ENCODE peak calls at places on chromosomes 11 and 22, in eight cellular contexts. One of them, this sample, is unnamed.

GRCh38 chr11:126628790-126629621 is 273.5 kb downstream of the ST3GAL4 start:
- DNase-seq in Kasumi-1: no peak
- DNase-seq in AG04450: peak
- DNase-seq in stimulated activated CD4-positive, alpha-beta T cell treated with anti-CD3 and anti-CD28 coated beads, Interleukin-2, amount 100 ng/mL, for 48 hours: no peak
- DNase-seq in activated T-helper 1 cell treated with anti-CD3 and anti-CD28 coated beads, Interleukin-2, amount 50 U/mL, for 16 hours: no peak
- DNase-seq in GM10248: no peak
- DNase-seq in brain microvascular endothelial cell: no peak
- DNase-seq in dermis blood vessel endothelial cell: no peak
- DNase-seq in this sample: no peak

GRCh38 chr22:42959472-42960145 is 55.3 kb downstream of the PACSIN2 start:
- DNase-seq in AG04450: peak
- DNase-seq in brain microvascular endothelial cell: peak
- DNase-seq in GM10248: no peak
- DNase-seq in Kasumi-1: peak
- DNase-seq in activated T-helper 1 cell treated with anti-CD3 and anti-CD28 coated beads, Interleukin-2, amount 50 U/mL, for 16 hours: no peak
- DNase-seq in stimulated activated CD4-positive, alpha-beta T cell treated with anti-CD3 and anti-CD28 coated beads, Interleukin-2, amount 100 ng/mL, for 48 hours: no peak
- DNase-seq in dermis blood vessel endothelial cell: peak
- DNase-seq in this sample: peak

GRCh38 chr11:75461136-75461535 is 28.1 kb upstream of the KLHL35 start:
- DNase-seq in activated T-helper 1 cell treated with anti-CD3 and anti-CD28 coated beads, Interleukin-2, amount 50 U/mL, for 16 hours: no peak
- DNase-seq in brain microvascular endothelial cell: no peak
- DNase-seq in AG04450: no peak
- DNase-seq in GM10248: no peak
- DNase-seq in Kasumi-1: no peak
- DNase-seq in stimulated activated CD4-positive, alpha-beta T cell treated with anti-CD3 and anti-CD28 coated beads, Interleukin-2, amount 100 ng/mL, for 48 hours: no peak
- DNase-seq in dermis blood vessel endothelial cell: no peak
- DNase-seq in this sample: no peak

GRCh38 chr11:122085264-122085663 is 30.8 kb downstream of the BLID start:
- DNase-seq in dermis blood vessel endothelial cell: peak
- DNase-seq in brain microvascular endothelial cell: peak
- DNase-seq in AG04450: peak
- DNase-seq in GM10248: no peak
- DNase-seq in Kasumi-1: no peak
- DNase-seq in activated T-helper 1 cell treated with anti-CD3 and anti-CD28 coated beads, Interleukin-2, amount 50 U/mL, for 16 hours: no peak
- DNase-seq in stimulated activated CD4-positive, alpha-beta T cell treated with anti-CD3 and anti-CD28 coated beads, Interleukin-2, amount 100 ng/mL, for 48 hours: no peak
- DNase-seq in this sample: peak

GRCh38 chr11:33529461-33529860 is 171.2 kb downstream of the C11orf91 start:
- DNase-seq in Kasumi-1: no peak
- DNase-seq in AG04450: no peak
- DNase-seq in GM10248: no peak
- DNase-seq in dermis blood vessel endothelial cell: no peak
- DNase-seq in stimulated activated CD4-positive, alpha-beta T cell treated with anti-CD3 and anti-CD28 coated beads, Interleukin-2, amount 100 ng/mL, for 48 hours: no peak
- DNase-seq in brain microvascular endothelial cell: no peak
- DNase-seq in activated T-helper 1 cell treated with anti-CD3 and anti-CD28 coated beads, Interleukin-2, amount 50 U/mL, for 16 hours: no peak
- DNase-seq in this sample: no peak

GRCh38 chr22:40511604-40512003 is 124.9 kb downstream of the MRTFA start:
- DNase-seq in AG04450: no peak
- DNase-seq in activated T-helper 1 cell treated with anti-CD3 and anti-CD28 coated beads, Interleukin-2, amount 50 U/mL, for 16 hours: no peak
- DNase-seq in brain microvascular endothelial cell: no peak
- DNase-seq in dermis blood vessel endothelial cell: no peak
- DNase-seq in GM10248: no peak
- DNase-seq in Kasumi-1: no peak
- DNase-seq in stimulated activated CD4-positive, alpha-beta T cell treated with anti-CD3 and anti-CD28 coated beads, Interleukin-2, amount 100 ng/mL, for 48 hours: no peak
- DNase-seq in this sample: no peak

GRCh38 chr11:2366271-2366670 is 10.8 kb upstream of the CD81 start:
- DNase-seq in activated T-helper 1 cell treated with anti-CD3 and anti-CD28 coated beads, Interleukin-2, amount 50 U/mL, for 16 hours: no peak
- DNase-seq in GM10248: no peak
- DNase-seq in brain microvascular endothelial cell: no peak
- DNase-seq in dermis blood vessel endothelial cell: no peak
- DNase-seq in stimulated activated CD4-positive, alpha-beta T cell treated with anti-CD3 and anti-CD28 coated beads, Interleukin-2, amount 100 ng/mL, for 48 hours: no peak
- DNase-seq in AG04450: no peak
- DNase-seq in Kasumi-1: no peak
- DNase-seq in this sample: no peak

GRCh38 chr22:29715240-29715639 is 4.6 kb upstream of the CABP7 start:
- DNase-seq in Kasumi-1: no peak
- DNase-seq in stimulated activated CD4-positive, alpha-beta T cell treated with anti-CD3 and anti-CD28 coated beads, Interleukin-2, amount 100 ng/mL, for 48 hours: no peak
- DNase-seq in AG04450: no peak
- DNase-seq in brain microvascular endothelial cell: no peak
- DNase-seq in activated T-helper 1 cell treated with anti-CD3 and anti-CD28 coated beads, Interleukin-2, amount 50 U/mL, for 16 hours: no peak
- DNase-seq in GM10248: no peak
- DNase-seq in dermis blood vessel endothelial cell: no peak
- DNase-seq in this sample: no peak

GRCh38 chr11:72629266-72629665 is 45.0 kb downstream of the PDE2A start:
- DNase-seq in GM10248: no peak
- DNase-seq in Kasumi-1: no peak
- DNase-seq in AG04450: no peak
- DNase-seq in activated T-helper 1 cell treated with anti-CD3 and anti-CD28 coated beads, Interleukin-2, amount 50 U/mL, for 16 hours: no peak
- DNase-seq in dermis blood vessel endothelial cell: no peak
- DNase-seq in stimulated activated CD4-positive, alpha-beta T cell treated with anti-CD3 and anti-CD28 coated beads, Interleukin-2, amount 100 ng/mL, for 48 hours: no peak
- DNase-seq in brain microvascular endothelial cell: no peak
- DNase-seq in this sample: no peak

GRCh38 chr11:25734592-25735211 is 597.2 kb upstream of the ANO3 start:
- DNase-seq in brain microvascular endothelial cell: peak
- DNase-seq in AG04450: no peak
- DNase-seq in activated T-helper 1 cell treated with anti-CD3 and anti-CD28 coated beads, Interleukin-2, amount 50 U/mL, for 16 hours: no peak
- DNase-seq in dermis blood vessel endothelial cell: no peak
- DNase-seq in stimulated activated CD4-positive, alpha-beta T cell treated with anti-CD3 and anti-CD28 coated beads, Interleukin-2, amount 100 ng/mL, for 48 hours: no peak
- DNase-seq in Kasumi-1: peak
- DNase-seq in GM10248: no peak
- DNase-seq in this sample: no peak

GRCh38 chr11:67482736-67483497 is at the start of gene AIP:
- DNase-seq in GM10248: peak
- DNase-seq in Kasumi-1: peak
- DNase-seq in activated T-helper 1 cell treated with anti-CD3 and anti-CD28 coated beads, Interleukin-2, amount 50 U/mL, for 16 hours: peak
- DNase-seq in brain microvascular endothelial cell: peak
- DNase-seq in dermis blood vessel endothelial cell: peak
- DNase-seq in AG04450: peak
- DNase-seq in stimulated activated CD4-positive, alpha-beta T cell treated with anti-CD3 and anti-CD28 coated beads, Interleukin-2, amount 100 ng/mL, for 48 hours: peak
- DNase-seq in this sample: peak

GRCh38 chr11:64844330-64845124 is at the start of gene CDC42BPG:
- DNase-seq in stimulated activated CD4-positive, alpha-beta T cell treated with anti-CD3 and anti-CD28 coated beads, Interleukin-2, amount 100 ng/mL, for 48 hours: no peak
- DNase-seq in AG04450: no peak
- DNase-seq in dermis blood vessel endothelial cell: peak
- DNase-seq in brain microvascular endothelial cell: peak
- DNase-seq in Kasumi-1: peak
- DNase-seq in activated T-helper 1 cell treated with anti-CD3 and anti-CD28 coated beads, Interleukin-2, amount 50 U/mL, for 16 hours: peak
- DNase-seq in GM10248: peak
- DNase-seq in this sample: peak

GRCh38 chr11:67646535-67647336 is 3.8 kb downstream of the ACY3 start:
- DNase-seq in stimulated activated CD4-positive, alpha-beta T cell treated with anti-CD3 and anti-CD28 coated beads, Interleukin-2, amount 100 ng/mL, for 48 hours: no peak
- DNase-seq in activated T-helper 1 cell treated with anti-CD3 and anti-CD28 coated beads, Interleukin-2, amount 50 U/mL, for 16 hours: no peak
- DNase-seq in brain microvascular endothelial cell: no peak
- DNase-seq in Kasumi-1: peak
- DNase-seq in GM10248: no peak
- DNase-seq in dermis blood vessel endothelial cell: no peak
- DNase-seq in AG04450: no peak
- DNase-seq in this sample: no peak

GRCh38 chr11:125956371-125956770 is 10.5 kb downstream of the VSIG10L2 start:
- DNase-seq in stimulated activated CD4-positive, alpha-beta T cell treated with anti-CD3 and anti-CD28 coated beads, Interleukin-2, amount 100 ng/mL, for 48 hours: no peak
- DNase-seq in dermis blood vessel endothelial cell: no peak
- DNase-seq in brain microvascular endothelial cell: no peak
- DNase-seq in AG04450: no peak
- DNase-seq in activated T-helper 1 cell treated with anti-CD3 and anti-CD28 coated beads, Interleukin-2, amount 50 U/mL, for 16 hours: no peak
- DNase-seq in Kasumi-1: no peak
- DNase-seq in GM10248: no peak
- DNase-seq in this sample: no peak

GRCh38 chr11:3202759-3203158 is 15.9 kb downstream of the MRGPRG start:
- DNase-seq in activated T-helper 1 cell treated with anti-CD3 and anti-CD28 coated beads, Interleukin-2, amount 50 U/mL, for 16 hours: no peak
- DNase-seq in AG04450: no peak
- DNase-seq in GM10248: no peak
- DNase-seq in Kasumi-1: no peak
- DNase-seq in stimulated activated CD4-positive, alpha-beta T cell treated with anti-CD3 and anti-CD28 coated beads, Interleukin-2, amount 100 ng/mL, for 48 hours: no peak
- DNase-seq in dermis blood vessel endothelial cell: no peak
- DNase-seq in brain microvascular endothelial cell: no peak
- DNase-seq in this sample: no peak

GRCh38 chr11:10263929-10264328 is 30.1 kb downstream of the SBF2 start:
- DNase-seq in dermis blood vessel endothelial cell: no peak
- DNase-seq in Kasumi-1: no peak
- DNase-seq in AG04450: peak
- DNase-seq in GM10248: no peak
- DNase-seq in brain microvascular endothelial cell: peak
- DNase-seq in activated T-helper 1 cell treated with anti-CD3 and anti-CD28 coated beads, Interleukin-2, amount 50 U/mL, for 16 hours: no peak
- DNase-seq in stimulated activated CD4-positive, alpha-beta T cell treated with anti-CD3 and anti-CD28 coated beads, Interleukin-2, amount 100 ng/mL, for 48 hours: no peak
- DNase-seq in this sample: peak

This sample was measured in NCI-H226.